ENCODE peak calls at places on chromosome 12, in six cellular contexts. N is AG04450, E is astrocyte of the spinal cord, Q is AG09319, V is Peyer's patch, K is breast epithelium. T is an unnamed sample.

GRCh38 chr12:4292266-4293063 is 18.9 kb downstream of the CCND2 start:
- DNase-seq in N (no peak), E (no peak), Q (no peak), V (no peak), K (no peak), T (no peak)

GRCh38 chr12:106226884-106227640 is 20.8 kb downstream of the CKAP4 start:
- DNase-seq in N (no peak), E (peak; percentile 54), Q (no peak), V (no peak), K (no peak), T (no peak)

GRCh38 chr12:27973487-27973890 is 956 bp upstream of the PTHLH start:
- DNase-seq in N (no peak), E (no peak), Q (no peak), V (no peak), K (no peak), T (no peak)

GRCh38 chr12:129827985-129828384 is 75.8 kb downstream of the TMEM132D start:
- DNase-seq in N (no peak), E (peak; percentile 18), Q (no peak), V (no peak), K (no peak), T (no peak)

GRCh38 chr12:122024132-122024785 is 2.6 kb downstream of the BCL7A start:
- DNase-seq in N (no peak), E (no peak), Q (no peak), V (no peak), K (no peak), T (no peak)

GRCh38 chr12:100987552-100988277 is 193.1 kb downstream of the ANO4 start:
- DNase-seq in N (peak; percentile 11), E (peak; percentile 54), Q (no peak), V (no peak), K (no peak), T (no peak)

GRCh38 chr12:108381793-108382436 is 42.8 kb upstream of the CMKLR1 start:
- DNase-seq in N (no peak), E (peak; percentile 22), Q (no peak), V (no peak), K (no peak), T (no peak)

GRCh38 chr12:10641735-10642500 is 28.5 kb upstream of the MAGOHB start:
- DNase-seq in N (no peak), E (peak; percentile 38), Q (no peak), V (no peak), K (no peak), T (no peak)

GRCh38 chr12:98295681-98296080 is 219.7 kb upstream of the TMPO start:
- DNase-seq in N (no peak), E (peak; percentile 63), Q (no peak), V (no peak), K (no peak), T (no peak)

GRCh38 chr12:54596526-54596946 is 8.1 kb upstream of the PPP1R1A start:
- DNase-seq in N (peak; percentile 29), E (peak; percentile 55), Q (peak; percentile 24), V (peak; percentile 70), K (peak; percentile 71), T (no peak)

GRCh38 chr12:54039417-54040147 is 6.7 kb downstream of the HOXC5 start:
- DNase-seq in N (no peak), E (peak; percentile 52), Q (no peak), V (no peak), K (no peak), T (no peak)

GRCh38 chr12:107513636-107514400 is 171.8 kb upstream of the PWP1 start:
- DNase-seq in N (no peak), E (no peak), Q (no peak), V (no peak), K (no peak), T (peak; percentile 36)

GRCh38 chr12:80325167-80325959 is 118.7 kb upstream of the PTPRQ start:
- DNase-seq in N (no peak), E (no peak), Q (no peak), V (no peak), K (no peak), T (no peak)

GRCh38 chr12:119540476-119540875 is 53.1 kb upstream of the TMEM233 start:
- DNase-seq in N (no peak), E (no peak), Q (no peak), V (no peak), K (no peak), T (no peak)

GRCh38 chr12:119544780-119545625 is 48.6 kb upstream of the TMEM233 start:
- DNase-seq in N (peak; percentile 49), E (peak; percentile 72), Q (peak; percentile 44), V (no peak), K (no peak), T (no peak)

GRCh38 chr12:119547016-119547415 is 46.6 kb upstream of the TMEM233 start:
- DNase-seq in N (no peak), E (no peak), Q (no peak), V (no peak), K (no peak), T (no peak)

GRCh38 chr12:119546340-119546739 is 47.2 kb upstream of the TMEM233 start:
- DNase-seq in N (no peak), E (no peak), Q (no peak), V (no peak), K (no peak), T (no peak)
- TF ChIP-seq CTCF in N (no peak), E (no peak), Q (no peak), V (no peak), K (no peak), T (no peak)

GRCh38 chr12:61652265-61652664 is 607.9 kb upstream of the USP15 start:
- DNase-seq in N (no peak), E (no peak), Q (no peak), V (no peak), K (no peak), T (no peak)

DNA sequence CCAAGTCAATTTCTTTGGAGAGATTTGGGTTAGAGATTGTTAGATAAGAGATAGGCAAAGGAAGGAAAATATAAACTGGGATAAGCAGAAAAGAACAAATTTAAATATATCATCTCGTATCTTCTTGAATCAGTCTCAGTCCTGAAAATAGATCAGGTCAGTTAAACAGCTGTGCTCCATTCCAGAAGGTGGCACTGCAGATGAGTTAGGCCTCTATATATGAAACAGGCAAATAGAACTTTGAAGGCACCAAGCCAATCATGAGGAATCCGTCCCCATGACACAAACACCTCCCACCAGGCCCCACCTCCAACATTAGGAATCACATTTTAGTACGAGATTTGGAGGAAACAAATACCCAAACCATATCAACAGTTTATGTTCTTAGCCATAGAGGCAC is 605.5 kb upstream of the USP15 start:
- DNase-seq in N (no peak), E (no peak), Q (no peak), V (no peak), K (no peak), T (no peak)
- TF ChIP-seq CTCF in N (no peak), E (no peak), Q (no peak), V (no peak), K (no peak), T (peak; percentile 42)

DNA sequence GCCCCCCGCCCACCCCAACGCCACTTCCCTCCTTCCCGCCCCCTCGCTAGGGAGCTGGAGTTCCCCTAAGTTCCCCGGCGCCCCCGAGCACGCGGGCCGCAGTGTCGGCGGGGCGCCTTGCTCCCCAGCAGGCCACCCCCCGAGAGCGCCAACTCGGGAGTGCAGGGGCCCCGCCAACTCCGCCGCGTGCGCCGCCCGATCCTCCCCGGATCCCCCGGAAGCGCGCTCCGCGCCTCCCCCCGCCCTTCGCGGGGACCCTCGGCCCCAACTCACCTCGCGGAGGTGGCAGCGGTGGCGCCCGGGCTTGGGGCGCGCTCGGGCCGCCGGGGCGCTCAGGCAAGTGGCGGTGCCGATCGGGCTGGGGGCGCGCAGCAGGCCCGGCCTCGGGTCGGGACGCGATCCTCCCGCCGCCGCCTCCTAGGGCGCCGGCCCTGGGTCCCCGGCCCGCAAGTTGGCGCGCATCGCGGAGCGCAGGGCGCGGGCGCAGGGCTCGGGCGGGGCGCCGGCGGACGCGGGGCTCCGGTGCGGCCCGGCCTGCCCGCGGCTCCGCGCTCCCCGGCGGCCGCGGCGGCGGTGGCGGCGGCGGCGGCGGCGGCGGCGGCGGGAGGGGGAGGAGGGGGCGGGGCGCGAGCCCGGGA is at the start of gene NCOR2:
- DNase-seq in N (no peak), E (no peak), Q (no peak), V (no peak), K (no peak), T (no peak)
- TF ChIP-seq CTCF in N (no peak), E (no peak), Q (no peak), V (no peak), K (no peak), T (no peak)

DNA sequence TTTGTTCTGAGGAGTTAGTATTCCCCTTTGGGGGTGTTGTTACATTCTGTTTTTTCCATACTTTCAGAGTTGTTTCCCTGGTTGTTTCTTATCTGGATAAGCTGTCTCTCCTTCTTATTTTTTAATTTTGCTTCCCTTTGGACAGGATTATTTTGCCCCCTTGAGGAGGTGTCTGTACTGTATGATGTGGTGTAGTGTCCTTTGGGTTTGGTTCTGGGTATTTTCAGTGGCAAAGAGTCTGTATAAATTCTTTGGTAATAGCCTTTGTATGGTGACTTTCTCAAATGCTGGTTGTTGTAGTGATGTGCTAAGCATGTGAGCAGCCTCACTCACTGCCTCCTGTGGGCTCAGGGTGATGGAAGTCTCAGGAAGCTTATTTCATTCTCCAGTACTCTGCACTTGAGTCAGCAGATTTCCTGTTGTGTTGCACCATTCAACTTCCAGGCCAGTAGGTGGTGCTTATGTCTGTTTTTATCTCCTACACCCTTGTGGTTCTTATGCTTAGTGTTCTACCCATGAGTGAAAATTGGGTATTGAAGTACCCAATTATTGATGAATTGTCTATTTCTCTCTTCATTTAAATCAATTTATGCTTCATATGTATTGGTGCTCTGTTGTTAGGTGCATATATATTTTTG is 103.3 kb upstream of the PMCH start:
- DNase-seq in N (no peak), E (peak; percentile 42), Q (peak; percentile 14), V (no peak), K (no peak), T (no peak)
- TF ChIP-seq CTCF in N (peak; percentile 62), E (peak; percentile 22), Q (peak; percentile 22), V (no peak), K (no peak), T (peak; percentile 47)

GRCh38 chr12:88579941-88580871 is at the start of gene KITLG:
- DNase-seq in N (peak; percentile 77), E (peak; percentile 90), Q (peak; percentile 78), V (peak; percentile 91), K (peak; percentile 80), T (peak; percentile 84)

GRCh38 chr12:88577537-88577936 is 2.7 kb downstream of the KITLG start:
- DNase-seq in N (no peak), E (peak; percentile 38), Q (no peak), V (no peak), K (no peak), T (no peak)

GRCh38 chr12:88579572-88579940 is 715 bp downstream of the KITLG start:
- DNase-seq in N (no peak), E (peak; percentile 47), Q (no peak), V (peak; percentile 72), K (peak; percentile 59), T (no peak)

GRCh38 chr12:88578274-88578673 is 2.0 kb downstream of the KITLG start:
- DNase-seq in N (no peak), E (peak; percentile 48), Q (no peak), V (no peak), K (no peak), T (no peak)

GRCh38 chr12:88578821-88579518 is 1.3 kb downstream of the KITLG start:
- DNase-seq in N (no peak), E (no peak), Q (no peak), V (no peak), K (no peak), T (no peak)
- TF ChIP-seq CTCF in N (peak; percentile 57), E (peak; percentile 49), Q (peak; percentile 50), V (peak; percentile 46), K (no peak), T (peak; percentile 72)